ENCODE peak calls at places on chromosomes 6 and 20, in five cellular contexts. Q is mammary epithelial cell, B is GM23248, X is K562, F is fibroblast of lung. P is an unnamed sample. For H3K79me2, the result is how much of the 10 kb centered on the place peaks cover.

GRCh38 chr20:48718914-48719578 is 108.8 kb downstream of the PREX1 start:
- DNase-seq in F (no peak), X (no peak), B (no peak), Q (no peak), P (no peak)

GRCh38 chr6:124368131-124368530 is 564.5 kb downstream of the NKAIN2 start:
- DNase-seq in Q (no peak), F (peak), B (no peak), X (no peak), P (no peak)

GRCh38 chr6:162541019-162541601 is 186.5 kb downstream of the PRKN start:
- DNase-seq in Q (no peak), B (no peak), X (no peak), F (no peak), P (no peak)

GRCh38 chr20:35344354-35344837 is 52.2 kb upstream of the FAM83C start:
- DNase-seq in B (peak), X (peak), Q (peak), F (peak), P (peak)

GRCh38 chr6:135534773-135535380 is 37.3 kb upstream of the AHI1 start:
- DNase-seq in Q (peak), B (peak), F (peak), X (no peak), P (no peak)

GRCh38 chr20:49560186-49560585 is 7.8 kb downstream of the PTGIS start:
- DNase-seq in B (peak), F (no peak), X (no peak), Q (no peak), P (no peak)

GRCh38 chr6:15299430-15300131 is 53.7 kb downstream of the JARID2 start:
- DNase-seq in Q (no peak), X (peak), B (peak), F (peak), P (no peak)

GRCh38 chr6:6820688-6821238 is 232.2 kb downstream of the LY86 start:
- DNase-seq in X (no peak), B (no peak), F (no peak), Q (peak), P (no peak)

GRCh38 chr20:44752099-44752931 is 6.7 kb downstream of the KCNK15 start:
- DNase-seq in Q (no peak), B (no peak), X (no peak), F (no peak), P (no peak)

DNA sequence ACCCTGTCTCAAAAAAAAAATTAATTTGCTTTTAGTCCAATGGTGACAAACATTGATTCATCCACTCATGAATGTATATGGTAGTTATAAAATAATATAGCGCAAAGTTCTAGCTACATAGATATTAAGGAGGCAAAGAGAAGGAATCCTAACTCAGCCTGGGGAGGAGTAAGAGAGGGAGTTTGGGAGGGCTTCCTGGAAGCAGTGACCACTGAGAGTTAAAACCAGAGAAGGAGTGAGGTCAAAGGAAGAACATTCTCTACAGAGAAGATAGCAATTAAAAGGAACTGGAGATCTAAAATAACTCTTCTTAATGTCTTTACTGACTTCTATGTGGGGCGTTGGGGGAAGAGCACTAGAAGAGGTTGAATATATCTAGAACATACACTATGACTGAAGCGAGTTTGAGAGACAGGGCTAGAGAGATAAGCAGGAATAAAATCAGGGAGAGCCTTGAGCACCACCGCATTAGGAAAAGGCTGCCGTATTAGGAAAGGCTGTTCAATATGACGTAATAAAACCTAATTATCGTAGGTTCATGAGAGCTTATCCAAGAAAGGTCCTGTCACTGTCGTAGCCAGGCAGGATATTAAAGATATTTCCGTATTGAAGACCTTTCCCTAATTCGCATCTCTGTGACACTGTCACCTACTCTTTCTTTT is 81.8 kb upstream of the CNKSR3 start:
- DNase-seq in Q (no peak), X (peak), F (no peak), B (no peak), P (no peak)
- H2AFZ ChIP-seq in Q (no peak), X (peak), F (no peak), B (no peak), P (no peak)

DNA sequence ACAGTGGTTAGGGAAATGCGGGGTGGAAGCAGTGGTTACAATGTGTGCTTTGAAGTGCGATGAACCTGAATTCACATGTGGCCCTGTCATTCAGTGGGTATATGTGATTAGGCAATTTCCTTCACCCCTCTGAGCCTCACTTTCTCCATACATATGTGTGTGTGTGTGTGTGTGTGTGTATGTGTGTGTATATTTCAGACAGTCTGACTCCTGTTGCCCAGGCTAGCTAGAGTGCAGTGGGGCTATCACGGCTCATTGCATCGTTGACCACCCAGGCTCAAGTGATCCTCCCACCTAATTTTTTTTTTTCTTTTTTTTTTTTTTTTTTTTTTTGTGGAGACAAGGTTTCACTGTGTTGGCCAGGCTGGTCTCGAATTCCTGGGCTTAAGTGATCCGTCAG is 6.3 kb downstream of the PPP1R14C start:
- DNase-seq in X (no peak), B (no peak), Q (no peak), F (no peak), P (no peak)
- H3K79me2 ChIP-seq in X (half or more), B (under half), Q (half or more), F (under half), P (under half)

GRCh38 chr6:43746071-43746470 is 23.9 kb upstream of the VEGFA start:
- DNase-seq in B (no peak), F (no peak), Q (no peak), X (no peak), P (no peak)
- H2AFZ ChIP-seq in B (no peak), F (no peak), Q (no peak), X (peak), P (no peak)

DNA sequence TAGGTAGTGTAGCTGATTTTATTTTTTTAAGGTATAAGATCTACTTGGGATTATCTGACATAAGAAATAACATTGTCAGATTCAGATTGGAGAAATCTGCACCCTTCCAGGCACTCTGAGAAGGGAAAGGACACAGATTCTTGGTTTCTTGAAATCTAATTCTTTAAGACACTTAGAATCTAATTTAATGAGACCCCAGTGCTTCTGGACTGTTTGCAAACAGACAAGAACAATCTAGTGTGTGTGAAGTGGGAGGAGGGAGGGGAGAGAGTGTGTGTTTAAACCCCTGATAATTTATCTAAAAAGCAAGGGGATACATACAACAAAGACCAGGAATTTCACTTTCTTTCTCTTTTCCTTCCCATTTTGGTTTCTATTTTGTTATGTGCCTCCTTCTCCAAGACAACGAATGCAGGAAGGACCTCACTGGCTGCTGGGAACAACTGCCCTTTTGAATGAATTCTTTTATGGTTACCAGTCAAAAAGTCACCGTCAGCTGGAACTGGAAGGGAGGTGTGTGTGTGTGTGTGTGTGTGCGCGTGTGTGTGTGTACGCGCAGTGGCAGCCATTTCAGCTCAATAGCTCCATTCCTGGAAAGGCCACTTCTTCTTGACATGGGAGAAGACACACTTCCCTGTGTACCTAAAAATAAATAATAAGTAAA is 129.4 kb downstream of the BCAS1 start:
- DNase-seq in F (peak), B (peak), X (peak), Q (peak), P (peak)
- H3K79me2 ChIP-seq in F (under half), B (under half), X (under half), Q (under half), P (under half)

GRCh38 chr6:1382331-1382882 is 7.0 kb upstream of the FOXF2 start:
- DNase-seq in X (no peak), Q (no peak), F (no peak), B (no peak), P (no peak)
- H2AFZ ChIP-seq in X (no peak), Q (peak), F (peak), B (peak), P (no peak)